ENCODE peak calls at places on chromosome 4, in eight cellular contexts. One of them, this sample, is unnamed.

GRCh38 chr4:40912455-40913055 is 162.8 kb downstream of the NSUN7 start:
- DNase-seq in sigmoid colon: no peak
- DNase-seq in heart right ventricle: no peak
- DNase-seq in neural crest cell: no peak
- DNase-seq in breast epithelium: no peak
- DNase-seq in dorsolateral prefrontal cortex: peak
- DNase-seq in hepatocyte: no peak
- DNase-seq in choroid plexus epithelial cell: peak
- DNase-seq in this sample: no peak

GRCh38 chr4:26455571-26455970 is 34.7 kb downstream of the CCKAR start:
- DNase-seq in heart right ventricle: no peak
- DNase-seq in dorsolateral prefrontal cortex: no peak
- DNase-seq in breast epithelium: no peak
- DNase-seq in sigmoid colon: no peak
- DNase-seq in choroid plexus epithelial cell: no peak
- DNase-seq in hepatocyte: no peak
- DNase-seq in neural crest cell: no peak
- DNase-seq in this sample: no peak

GRCh38 chr4:28675582-28675981 is 1814.9 kb downstream of the STIM2 start:
- DNase-seq in neural crest cell: no peak
- DNase-seq in hepatocyte: no peak
- DNase-seq in choroid plexus epithelial cell: peak
- DNase-seq in heart right ventricle: no peak
- DNase-seq in breast epithelium: no peak
- DNase-seq in sigmoid colon: no peak
- DNase-seq in dorsolateral prefrontal cortex: no peak
- DNase-seq in this sample: no peak

GRCh38 chr4:628346-628745 is 3.0 kb downstream of the PDE6B start:
- DNase-seq in breast epithelium: peak
- DNase-seq in neural crest cell: no peak
- DNase-seq in choroid plexus epithelial cell: no peak
- DNase-seq in heart right ventricle: no peak
- DNase-seq in hepatocyte: no peak
- DNase-seq in sigmoid colon: no peak
- DNase-seq in dorsolateral prefrontal cortex: peak
- DNase-seq in this sample: peak

GRCh38 chr4:112938461-112939058 is 110.9 kb upstream of the ANK2 start:
- DNase-seq in choroid plexus epithelial cell: peak
- DNase-seq in heart right ventricle: no peak
- DNase-seq in breast epithelium: no peak
- DNase-seq in sigmoid colon: no peak
- DNase-seq in hepatocyte: peak
- DNase-seq in dorsolateral prefrontal cortex: no peak
- DNase-seq in neural crest cell: no peak
- DNase-seq in this sample: no peak

GRCh38 chr4:25368315-25368714 is 8.7 kb upstream of the ANAPC4 start:
- DNase-seq in breast epithelium: no peak
- DNase-seq in neural crest cell: no peak
- DNase-seq in choroid plexus epithelial cell: peak
- DNase-seq in hepatocyte: no peak
- DNase-seq in heart right ventricle: no peak
- DNase-seq in sigmoid colon: no peak
- DNase-seq in dorsolateral prefrontal cortex: no peak
- DNase-seq in this sample: no peak

GRCh38 chr4:92451792-92452191 is 148.0 kb downstream of the GRID2 start:
- DNase-seq in hepatocyte: no peak
- DNase-seq in neural crest cell: no peak
- DNase-seq in heart right ventricle: no peak
- DNase-seq in dorsolateral prefrontal cortex: no peak
- DNase-seq in breast epithelium: no peak
- DNase-seq in choroid plexus epithelial cell: no peak
- DNase-seq in sigmoid colon: no peak
- DNase-seq in this sample: no peak

GRCh38 chr4:71732706-71733105 is 51.2 kb downstream of the GC start:
- DNase-seq in sigmoid colon: no peak
- DNase-seq in hepatocyte: peak
- DNase-seq in neural crest cell: no peak
- DNase-seq in breast epithelium: no peak
- DNase-seq in dorsolateral prefrontal cortex: no peak
- DNase-seq in heart right ventricle: no peak
- DNase-seq in choroid plexus epithelial cell: peak
- DNase-seq in this sample: no peak

GRCh38 chr4:118034061-118034785 is at the start of gene NDST3:
- DNase-seq in heart right ventricle: peak
- DNase-seq in dorsolateral prefrontal cortex: peak
- DNase-seq in choroid plexus epithelial cell: peak
- DNase-seq in neural crest cell: peak
- DNase-seq in hepatocyte: peak
- DNase-seq in breast epithelium: no peak
- DNase-seq in sigmoid colon: no peak
- DNase-seq in this sample: peak

GRCh38 chr4:123064390-123064789 is 142.0 kb upstream of the NUDT6 start:
- DNase-seq in sigmoid colon: no peak
- DNase-seq in breast epithelium: no peak
- DNase-seq in heart right ventricle: no peak
- DNase-seq in hepatocyte: peak
- DNase-seq in dorsolateral prefrontal cortex: no peak
- DNase-seq in neural crest cell: no peak
- DNase-seq in choroid plexus epithelial cell: peak
- DNase-seq in this sample: no peak

GRCh38 chr4:146957252-146957651 is 11.6 kb upstream of the TTC29 start:
- DNase-seq in hepatocyte: no peak
- DNase-seq in choroid plexus epithelial cell: peak
- DNase-seq in breast epithelium: no peak
- DNase-seq in sigmoid colon: no peak
- DNase-seq in dorsolateral prefrontal cortex: no peak
- DNase-seq in neural crest cell: no peak
- DNase-seq in heart right ventricle: no peak
- DNase-seq in this sample: no peak

GRCh38 chr4:158253350-158253980 is 43.2 kb downstream of the TMEM144 start:
- DNase-seq in breast epithelium: no peak
- DNase-seq in choroid plexus epithelial cell: peak
- DNase-seq in heart right ventricle: peak
- DNase-seq in hepatocyte: peak
- DNase-seq in dorsolateral prefrontal cortex: no peak
- DNase-seq in sigmoid colon: no peak
- DNase-seq in neural crest cell: peak
- DNase-seq in this sample: no peak

GRCh38 chr4:17111436-17111835 is 213.0 kb upstream of the LDB2 start:
- DNase-seq in breast epithelium: no peak
- DNase-seq in heart right ventricle: no peak
- DNase-seq in sigmoid colon: no peak
- DNase-seq in dorsolateral prefrontal cortex: no peak
- DNase-seq in choroid plexus epithelial cell: no peak
- DNase-seq in hepatocyte: no peak
- DNase-seq in neural crest cell: no peak
- DNase-seq in this sample: no peak

GRCh38 chr4:188190461-188190860 is 51.2 kb downstream of the TRIML1 start:
- DNase-seq in dorsolateral prefrontal cortex: no peak
- DNase-seq in sigmoid colon: no peak
- DNase-seq in breast epithelium: no peak
- DNase-seq in neural crest cell: no peak
- DNase-seq in hepatocyte: no peak
- DNase-seq in heart right ventricle: no peak
- DNase-seq in choroid plexus epithelial cell: no peak
- DNase-seq in this sample: no peak

GRCh38 chr4:15455290-15455689 is 14.4 kb upstream of the CC2D2A start:
- DNase-seq in dorsolateral prefrontal cortex: no peak
- DNase-seq in neural crest cell: no peak
- DNase-seq in sigmoid colon: peak
- DNase-seq in heart right ventricle: peak
- DNase-seq in hepatocyte: peak
- DNase-seq in choroid plexus epithelial cell: peak
- DNase-seq in breast epithelium: no peak
- DNase-seq in this sample: no peak

GRCh38 chr4:101649790-101650450 is 140.6 kb upstream of the BANK1 start:
- DNase-seq in neural crest cell: no peak
- DNase-seq in sigmoid colon: no peak
- DNase-seq in hepatocyte: no peak
- DNase-seq in heart right ventricle: no peak
- DNase-seq in dorsolateral prefrontal cortex: no peak
- DNase-seq in choroid plexus epithelial cell: peak
- DNase-seq in breast epithelium: no peak
- DNase-seq in this sample: no peak

GRCh38 chr4:119647558-119647957 is 19.0 kb upstream of the PDE5A start:
- DNase-seq in choroid plexus epithelial cell: peak
- DNase-seq in dorsolateral prefrontal cortex: no peak
- DNase-seq in sigmoid colon: no peak
- DNase-seq in hepatocyte: no peak
- DNase-seq in breast epithelium: no peak
- DNase-seq in heart right ventricle: no peak
- DNase-seq in neural crest cell: no peak
- DNase-seq in this sample: no peak

GRCh38 chr4:23061431-23061830 is 368.7 kb downstream of the GBA3 start:
- DNase-seq in dorsolateral prefrontal cortex: no peak
- DNase-seq in breast epithelium: no peak
- DNase-seq in choroid plexus epithelial cell: no peak
- DNase-seq in heart right ventricle: no peak
- DNase-seq in sigmoid colon: no peak
- DNase-seq in neural crest cell: no peak
- DNase-seq in hepatocyte: peak
- DNase-seq in this sample: no peak

GRCh38 chr4:165055601-165056000 is 1.9 kb downstream of the TRIM75 start:
- DNase-seq in choroid plexus epithelial cell: no peak
- DNase-seq in breast epithelium: no peak
- DNase-seq in sigmoid colon: no peak
- DNase-seq in heart right ventricle: no peak
- DNase-seq in dorsolateral prefrontal cortex: no peak
- DNase-seq in hepatocyte: no peak
- DNase-seq in neural crest cell: no peak
- DNase-seq in this sample: no peak

GRCh38 chr4:165058676-165059075 is 5.0 kb downstream of the TRIM75 start:
- DNase-seq in hepatocyte: no peak
- DNase-seq in sigmoid colon: no peak
- DNase-seq in heart right ventricle: no peak
- DNase-seq in breast epithelium: no peak
- DNase-seq in neural crest cell: no peak
- DNase-seq in choroid plexus epithelial cell: no peak
- DNase-seq in dorsolateral prefrontal cortex: no peak
- DNase-seq in this sample: no peak

DNA sequence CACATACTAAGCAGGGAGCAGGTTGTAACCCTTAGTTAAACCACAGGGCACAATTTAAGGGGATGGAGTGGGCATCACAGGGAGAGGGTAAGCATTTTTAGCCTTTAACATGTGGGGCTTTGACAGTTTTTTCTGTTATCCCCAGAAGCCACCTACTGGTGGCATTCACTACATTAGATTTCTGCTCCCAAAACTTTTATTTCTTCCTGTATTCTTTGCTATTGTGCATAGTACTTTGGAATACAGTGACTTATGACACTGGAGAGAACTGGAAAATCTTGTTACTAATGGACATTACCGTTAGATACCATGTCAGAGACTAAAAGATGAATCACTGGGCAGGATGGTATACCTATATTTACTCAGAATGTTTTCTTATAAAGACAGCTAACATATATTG is 7.3 kb downstream of the TRIM75 start:
- DNase-seq in sigmoid colon: no peak
- DNase-seq in neural crest cell: no peak
- DNase-seq in breast epithelium: no peak
- DNase-seq in dorsolateral prefrontal cortex: no peak
- DNase-seq in choroid plexus epithelial cell: peak
- DNase-seq in hepatocyte: no peak
- DNase-seq in heart right ventricle: no peak
- DNase-seq in this sample: no peak
- TF ChIP-seq CTCF in sigmoid colon: no peak
- TF ChIP-seq CTCF in neural crest cell: peak
- TF ChIP-seq CTCF in breast epithelium: no peak
- TF ChIP-seq CTCF in dorsolateral prefrontal cortex: peak
- TF ChIP-seq CTCF in choroid plexus epithelial cell: peak
- TF ChIP-seq CTCF in hepatocyte: peak
- TF ChIP-seq CTCF in heart right ventricle: no peak
- TF ChIP-seq CTCF in this sample: peak

GRCh38 chr4:179372242-179372641 is 1930.0 kb upstream of the AGA start:
- DNase-seq in dorsolateral prefrontal cortex: no peak
- DNase-seq in breast epithelium: no peak
- DNase-seq in choroid plexus epithelial cell: no peak
- DNase-seq in sigmoid colon: no peak
- DNase-seq in heart right ventricle: no peak
- DNase-seq in hepatocyte: no peak
- DNase-seq in neural crest cell: no peak
- DNase-seq in this sample: no peak
- TF ChIP-seq CTCF in dorsolateral prefrontal cortex: no peak
- TF ChIP-seq CTCF in breast epithelium: no peak
- TF ChIP-seq CTCF in choroid plexus epithelial cell: no peak
- TF ChIP-seq CTCF in sigmoid colon: no peak
- TF ChIP-seq CTCF in heart right ventricle: no peak
- TF ChIP-seq CTCF in hepatocyte: no peak
- TF ChIP-seq CTCF in neural crest cell: no peak
- TF ChIP-seq CTCF in this sample: no peak

DNA sequence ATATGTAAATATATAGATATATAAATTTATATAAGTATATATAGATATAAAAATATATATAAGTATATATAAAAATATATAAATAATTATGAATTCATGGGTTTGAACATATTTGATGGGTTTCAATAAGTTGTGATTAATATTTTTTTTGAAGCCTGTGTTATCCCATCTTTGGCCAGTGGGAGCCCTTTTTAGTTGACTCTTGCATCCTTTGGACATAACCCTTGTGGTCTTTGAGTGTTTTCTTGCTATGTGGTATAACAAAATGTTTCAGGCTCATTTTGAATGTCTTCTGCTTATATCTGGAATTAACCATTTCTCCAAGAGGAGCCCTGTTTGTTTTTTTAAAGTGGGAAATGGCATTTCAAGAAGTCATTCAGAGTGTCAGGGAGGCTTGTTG is 15.2 kb downstream of the SNX25 start:
- DNase-seq in breast epithelium: no peak
- DNase-seq in heart right ventricle: no peak
- DNase-seq in neural crest cell: no peak
- DNase-seq in hepatocyte: no peak
- DNase-seq in sigmoid colon: no peak
- DNase-seq in dorsolateral prefrontal cortex: no peak
- DNase-seq in choroid plexus epithelial cell: peak
- DNase-seq in this sample: no peak
- TF ChIP-seq CTCF in breast epithelium: peak
- TF ChIP-seq CTCF in heart right ventricle: no peak
- TF ChIP-seq CTCF in neural crest cell: no peak
- TF ChIP-seq CTCF in hepatocyte: no peak
- TF ChIP-seq CTCF in sigmoid colon: peak
- TF ChIP-seq CTCF in dorsolateral prefrontal cortex: no peak
- TF ChIP-seq CTCF in choroid plexus epithelial cell: peak
- TF ChIP-seq CTCF in this sample: peak

DNA sequence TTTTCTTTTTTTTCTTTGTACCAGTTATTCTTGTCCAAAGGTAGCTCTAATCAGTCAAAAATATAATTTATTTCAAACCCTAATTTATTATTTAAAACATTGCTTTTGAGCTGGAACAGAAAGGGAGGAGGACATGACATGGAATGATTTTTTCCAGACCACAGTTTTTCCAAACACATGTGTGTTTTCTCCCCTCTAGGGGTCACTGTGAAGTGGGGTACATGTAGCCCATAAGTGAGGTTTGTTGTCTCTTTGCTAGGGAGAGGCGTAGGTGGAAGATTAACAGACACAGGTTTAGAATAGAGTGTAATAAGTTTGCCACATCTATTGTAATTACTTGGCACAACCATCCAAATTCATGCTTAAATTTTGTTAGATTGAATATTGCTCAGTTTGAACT is 83.0 kb downstream of the TNIP2 start:
- DNase-seq in neural crest cell: no peak
- DNase-seq in sigmoid colon: no peak
- DNase-seq in heart right ventricle: no peak
- DNase-seq in choroid plexus epithelial cell: peak
- DNase-seq in hepatocyte: no peak
- DNase-seq in dorsolateral prefrontal cortex: no peak
- DNase-seq in breast epithelium: no peak
- DNase-seq in this sample: no peak
- TF ChIP-seq CTCF in neural crest cell: peak
- TF ChIP-seq CTCF in sigmoid colon: no peak
- TF ChIP-seq CTCF in heart right ventricle: no peak
- TF ChIP-seq CTCF in choroid plexus epithelial cell: peak
- TF ChIP-seq CTCF in hepatocyte: peak
- TF ChIP-seq CTCF in dorsolateral prefrontal cortex: no peak
- TF ChIP-seq CTCF in breast epithelium: no peak
- TF ChIP-seq CTCF in this sample: peak

This sample was measured in H9.